ENCODE peak calls at places on chromosomes 4 and X, in seven cellular contexts. S is lung, U is cardiac muscle cell, D is upper lobe of right lung, T is colonic mucosa, Y is right atrium auricular region, V is pancreas. R is an unnamed sample. For H3K9me3, the result is how much of the 10 kb centered on the place peaks cover.

GRCh38 chr4:141458501-141458900 is 177.9 kb upstream of the IL15 start:
- DNase-seq in D (no peak), V (no peak), Y (no peak), S (no peak), T (no peak), U (no peak), R (no peak)

GRCh38 chr4:131091896-131092295 is 1995.9 kb downstream of the C4orf33 start:
- DNase-seq in Y (no peak), S (no peak), V (no peak), D (no peak), T (no peak), U (peak), R (no peak)

GRCh38 chr4:96472103-96472867 is 632.4 kb downstream of the PDHA2 start:
- DNase-seq in U (peak), Y (no peak), S (no peak), T (no peak), D (no peak), V (no peak), R (no peak)

GRCh38 chr4:27684501-27685077 is 823.9 kb downstream of the STIM2 start:
- DNase-seq in T (peak), V (peak), D (peak), Y (no peak), S (no peak), U (peak), R (no peak)

GRCh38 chrX:109475174-109475891 is 6.6 kb downstream of the GUCY2F start:
- DNase-seq in Y (peak), D (peak), V (peak), U (peak), T (peak), S (peak), R (peak)

GRCh38 chr4:40940317-40940720 is 190.6 kb downstream of the NSUN7 start:
- DNase-seq in S (no peak), V (no peak), U (peak), D (no peak), T (no peak), Y (peak), R (no peak)

GRCh38 chrX:107716045-107716684 is 59.4 kb downstream of the TSC22D3 start:
- DNase-seq in Y (no peak), U (peak), T (no peak), S (no peak), V (no peak), D (peak), R (peak)

GRCh38 chr4:164508836-164509235 is 245.1 kb upstream of the SMIM31 start:
- DNase-seq in T (no peak), V (no peak), Y (no peak), D (no peak), U (no peak), S (no peak), R (no peak)

GRCh38 chrX:103151799-103152198 is 58.9 kb upstream of the NXF3 start:
- DNase-seq in U (no peak), S (no peak), Y (no peak), D (no peak), V (no peak), T (no peak), R (no peak)

GRCh38 chr4:170259631-170260153 is 169.9 kb upstream of the AADAT start:
- DNase-seq in U (peak), S (peak), V (peak), T (peak), Y (peak), D (peak), R (peak)

GRCh38 chr4:140567722-140568121 is 1.0 kb downstream of the UCP1 start:
- DNase-seq in Y (no peak), V (peak), S (no peak), U (peak), D (no peak), T (no peak), R (no peak)

GRCh38 chr4:3686746-3687145 is 79.4 kb upstream of the ADRA2C start:
- DNase-seq in T (no peak), Y (no peak), D (no peak), U (no peak), S (no peak), V (peak), R (no peak)

GRCh38 chr4:52843958-52844357 is 18.2 kb upstream of the RASL11B start:
- DNase-seq in D (no peak), U (no peak), Y (peak), V (no peak), T (no peak), S (no peak), R (no peak)

GRCh38 chr4:52840531-52841350 is 21.4 kb upstream of the RASL11B start:
- DNase-seq in V (no peak), U (no peak), D (no peak), Y (peak), S (no peak), T (no peak), R (no peak)

GRCh38 chr4:52842788-52843187 is 19.3 kb upstream of the RASL11B start:
- DNase-seq in U (no peak), V (no peak), T (no peak), Y (no peak), D (no peak), S (no peak), R (no peak)

GRCh38 chr4:52843351-52843750 is 18.8 kb upstream of the RASL11B start:
- DNase-seq in D (no peak), U (peak), V (no peak), S (no peak), T (no peak), Y (no peak), R (no peak)

DNA sequence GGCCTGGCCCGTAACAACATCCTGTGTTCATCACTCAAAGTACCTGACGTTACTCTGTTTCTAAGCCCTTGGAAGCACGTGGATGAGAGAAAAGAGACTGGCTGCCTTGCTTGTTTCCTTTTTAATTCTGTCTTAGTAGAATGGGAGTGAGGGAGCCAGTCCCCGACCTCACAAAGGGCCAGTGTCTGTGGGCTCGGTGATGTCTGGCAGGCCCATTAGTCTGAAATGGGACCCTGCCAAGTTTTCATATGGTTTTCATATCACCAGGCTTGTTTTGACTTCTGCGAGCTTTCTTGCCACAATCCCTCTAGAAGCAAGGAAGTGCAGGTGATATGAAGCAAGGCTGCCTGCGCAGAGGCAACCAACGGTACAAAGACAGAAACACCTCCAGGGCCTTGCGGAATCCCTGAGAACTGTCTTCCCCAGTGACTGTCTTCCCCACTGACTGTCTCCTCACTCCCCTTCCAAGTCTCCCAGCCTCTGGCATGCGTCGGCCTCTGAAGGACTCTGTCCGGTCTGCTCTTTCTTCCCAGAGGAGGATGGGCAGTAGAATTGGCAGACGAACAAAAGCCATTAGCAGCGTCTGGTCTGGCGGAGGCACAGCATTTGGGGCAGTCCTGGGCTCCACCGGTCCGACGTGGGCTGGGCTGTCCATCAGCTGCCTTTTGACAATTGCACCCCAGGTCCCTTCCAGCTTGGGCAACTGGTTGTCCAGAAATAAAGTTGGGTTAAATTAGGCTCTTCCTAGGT is 20.2 kb upstream of the RASL11B start:
- DNase-seq in S (no peak), V (no peak), D (no peak), Y (no peak), T (no peak), U (peak), R (no peak)
- H3K27ac ChIP-seq in S (peak), V (no peak), D (no peak), Y (peak), T (no peak), U (no peak), R (no peak)

DNA sequence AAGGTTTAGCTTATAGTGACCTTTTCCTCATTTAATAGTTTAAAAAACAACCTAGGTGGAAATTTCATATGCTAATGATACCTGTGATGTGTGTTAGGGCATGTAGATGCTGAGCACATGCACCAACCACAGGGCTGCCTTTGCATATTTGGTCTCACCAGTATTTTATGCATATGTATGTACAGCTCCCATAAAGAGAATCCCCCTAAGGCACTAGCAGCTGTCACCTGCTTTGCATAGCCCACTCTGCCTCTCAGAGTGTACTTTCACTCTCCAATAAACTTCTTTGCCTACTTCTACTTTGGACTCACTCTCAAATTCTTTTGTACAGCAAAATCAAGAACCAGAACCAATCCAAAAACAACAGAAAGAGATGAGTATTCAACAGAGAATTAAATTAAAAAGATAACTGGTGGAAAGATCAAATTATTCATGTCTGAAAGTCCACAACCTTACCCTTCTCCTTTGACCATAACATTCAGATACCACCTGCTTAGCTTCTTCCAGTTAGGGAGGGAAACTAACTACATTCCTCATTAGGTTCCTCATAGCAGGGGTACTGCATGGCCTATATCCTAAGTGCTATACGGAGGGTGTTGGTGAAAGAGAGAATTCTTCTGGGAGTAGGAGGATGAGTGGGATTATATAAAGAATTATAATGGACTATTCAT is 250.5 kb downstream of the STPG2 start:
- DNase-seq in V (no peak), U (no peak), T (no peak), Y (no peak), D (no peak), S (no peak), R (no peak)
- H3K4me3 ChIP-seq in V (no peak), U (no peak), T (no peak), Y (no peak), D (no peak), S (no peak), R (no peak)

DNA sequence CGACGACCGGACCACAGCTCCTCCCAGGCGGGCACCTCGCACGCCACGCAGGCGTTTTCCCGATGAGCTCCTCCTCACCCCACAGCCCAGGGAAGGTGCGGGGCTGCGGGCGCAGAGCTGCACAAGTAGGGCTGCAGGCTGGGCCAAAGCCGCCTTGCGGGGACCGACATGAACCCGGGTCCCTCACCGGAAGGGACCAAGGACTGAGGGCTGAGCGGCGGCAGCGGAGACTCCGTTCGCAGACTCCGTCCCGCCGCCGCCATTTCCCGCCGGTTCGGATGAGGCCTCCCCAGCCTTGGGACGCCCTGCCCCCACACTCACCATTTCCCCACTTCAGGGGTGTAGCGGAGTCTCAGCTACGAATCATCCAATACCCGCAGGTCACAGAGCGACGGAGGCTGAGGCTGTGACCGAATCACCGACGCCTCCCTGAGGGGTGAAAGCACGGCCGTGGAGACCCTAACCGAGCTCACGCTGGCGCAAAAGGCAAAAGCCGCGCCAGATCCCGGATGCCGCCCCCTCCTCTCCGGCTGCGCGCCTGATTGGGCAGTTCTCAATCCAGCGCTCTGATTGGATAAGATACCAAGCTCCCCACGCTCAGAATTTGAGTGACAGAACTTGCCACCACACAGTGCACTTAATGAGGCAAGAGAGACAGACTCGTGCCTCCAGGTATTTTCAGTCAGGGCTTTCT is at the start of gene ZNF732:
- DNase-seq in V (peak), U (peak), Y (peak), D (no peak), S (no peak), T (peak), R (no peak)
- H3K9me3 ChIP-seq in V (under half), U (under half), Y (under half), D (under half), S (under half), T (under half), R (under half)

GRCh38 chrX:47583240-47583861 is 1.1 kb downstream of the TIMP1 start:
- DNase-seq in V (no peak), D (no peak), S (peak), Y (no peak), T (no peak), U (no peak), R (no peak)
- H3K27ac ChIP-seq in V (no peak), D (peak), S (peak), Y (peak), T (no peak), U (no peak), R (no peak)